ENCODE peak calls at places on chromosomes 5 and 9, in seven cellular contexts. One of them, this sample, is unnamed.

GRCh38 chr9:110891760-110892159 is 146.5 kb downstream of the LPAR1 start:
- DNase-seq in memory B cell: no peak
- DNase-seq in colonic mucosa: no peak
- DNase-seq in Right ventricle myocardium superior: no peak
- DNase-seq in NCI-H524: no peak
- DNase-seq in OCI-LY7: no peak
- DNase-seq in GM04504: no peak
- DNase-seq in this sample: no peak

GRCh38 chr5:137036630-137037029 is 462.5 kb downstream of the SPOCK1 start:
- DNase-seq in memory B cell: no peak
- DNase-seq in colonic mucosa: no peak
- DNase-seq in Right ventricle myocardium superior: no peak
- DNase-seq in NCI-H524: peak
- DNase-seq in OCI-LY7: no peak
- DNase-seq in GM04504: no peak
- DNase-seq in this sample: no peak

GRCh38 chr5:34738381-34738780 is 82.3 kb downstream of the RAI14 start:
- DNase-seq in memory B cell: no peak
- DNase-seq in colonic mucosa: no peak
- DNase-seq in Right ventricle myocardium superior: no peak
- DNase-seq in NCI-H524: no peak
- DNase-seq in OCI-LY7: no peak
- DNase-seq in GM04504: no peak
- DNase-seq in this sample: no peak

GRCh38 chr5:121273818-121274433 is 577.8 kb upstream of the FTMT start:
- DNase-seq in memory B cell: no peak
- DNase-seq in colonic mucosa: no peak
- DNase-seq in Right ventricle myocardium superior: no peak
- DNase-seq in NCI-H524: no peak
- DNase-seq in OCI-LY7: no peak
- DNase-seq in GM04504: peak
- DNase-seq in this sample: peak

GRCh38 chr9:125262217-125262991 is 778 bp downstream of the GAPVD1 start:
- DNase-seq in memory B cell: no peak
- DNase-seq in colonic mucosa: no peak
- DNase-seq in Right ventricle myocardium superior: no peak
- DNase-seq in NCI-H524: peak
- DNase-seq in OCI-LY7: peak
- DNase-seq in GM04504: no peak
- DNase-seq in this sample: no peak

GRCh38 chr9:93586290-93587057 is 10.1 kb downstream of the PHF2 start:
- DNase-seq in memory B cell: no peak
- DNase-seq in colonic mucosa: no peak
- DNase-seq in Right ventricle myocardium superior: no peak
- DNase-seq in NCI-H524: no peak
- DNase-seq in OCI-LY7: no peak
- DNase-seq in GM04504: no peak
- DNase-seq in this sample: no peak

GRCh38 chr5:74199005-74199404 is 441.5 kb downstream of the ENC1 start:
- DNase-seq in memory B cell: no peak
- DNase-seq in colonic mucosa: no peak
- DNase-seq in Right ventricle myocardium superior: no peak
- DNase-seq in NCI-H524: no peak
- DNase-seq in OCI-LY7: no peak
- DNase-seq in GM04504: no peak
- DNase-seq in this sample: no peak

GRCh38 chr5:174575043-174575442 is 149.3 kb upstream of the MSX2 start:
- DNase-seq in memory B cell: no peak
- DNase-seq in colonic mucosa: no peak
- DNase-seq in Right ventricle myocardium superior: no peak
- DNase-seq in NCI-H524: no peak
- DNase-seq in OCI-LY7: no peak
- DNase-seq in GM04504: no peak
- DNase-seq in this sample: no peak

GRCh38 chr9:107375651-107376369 is 92.7 kb downstream of the RAD23B start:
- DNase-seq in memory B cell: no peak
- DNase-seq in colonic mucosa: no peak
- DNase-seq in Right ventricle myocardium superior: no peak
- DNase-seq in NCI-H524: no peak
- DNase-seq in OCI-LY7: no peak
- DNase-seq in GM04504: no peak
- DNase-seq in this sample: no peak